ENCODE peak calls at places on chromosome 2, in four cellular contexts. One of them, this sample, is unnamed.

GRCh38 chr2:19541884-19542283 is 183.5 kb upstream of the OSR1 start:
- DNase-seq in GM12878: no peak
- DNase-seq in endothelial cell of umbilical vein: no peak
- DNase-seq in stomach: no peak
- DNase-seq in this sample: no peak

GRCh38 chr2:96404446-96405373 is 69.1 kb downstream of the NCAPH start:
- DNase-seq in GM12878: no peak
- DNase-seq in endothelial cell of umbilical vein: no peak
- DNase-seq in stomach: peak
- DNase-seq in this sample: no peak

GRCh38 chr2:21650566-21650965 is 526.8 kb downstream of the TDRD15 start:
- DNase-seq in GM12878: no peak
- DNase-seq in endothelial cell of umbilical vein: no peak
- DNase-seq in stomach: no peak
- DNase-seq in this sample: no peak

GRCh38 chr2:216300921-216301320 is 71.4 kb downstream of the MARCHF4 start:
- DNase-seq in GM12878: no peak
- DNase-seq in endothelial cell of umbilical vein: no peak
- DNase-seq in stomach: no peak
- DNase-seq in this sample: no peak

GRCh38 chr2:25131567-25132295 is 36.6 kb downstream of the POMC start:
- DNase-seq in GM12878: no peak
- DNase-seq in endothelial cell of umbilical vein: no peak
- DNase-seq in stomach: peak
- DNase-seq in this sample: no peak

GRCh38 chr2:45343618-45344017 is 267.4 kb downstream of the SRBD1 start:
- DNase-seq in GM12878: no peak
- DNase-seq in endothelial cell of umbilical vein: no peak
- DNase-seq in stomach: no peak
- DNase-seq in this sample: no peak

GRCh38 chr2:10225291-10226031 is 77.2 kb upstream of the HPCAL1 start:
- DNase-seq in GM12878: no peak
- DNase-seq in endothelial cell of umbilical vein: no peak
- DNase-seq in stomach: peak
- DNase-seq in this sample: no peak

GRCh38 chr2:179538406-179538805 is 273.8 kb upstream of the SESTD1 start:
- DNase-seq in GM12878: no peak
- DNase-seq in endothelial cell of umbilical vein: no peak
- DNase-seq in stomach: no peak
- DNase-seq in this sample: no peak

GRCh38 chr2:127086800-127087737 is 19.9 kb downstream of the BIN1 start:
- DNase-seq in GM12878: peak
- DNase-seq in endothelial cell of umbilical vein: peak
- DNase-seq in stomach: peak
- DNase-seq in this sample: no peak

GRCh38 chr2:86372641-86373502 is 35.4 kb upstream of the REEP1 start:
- DNase-seq in GM12878: no peak
- DNase-seq in endothelial cell of umbilical vein: peak
- DNase-seq in stomach: peak
- DNase-seq in this sample: no peak

GRCh38 chr2:17306706-17307105 is 211.5 kb downstream of the RAD51AP2 start:
- DNase-seq in GM12878: no peak
- DNase-seq in endothelial cell of umbilical vein: no peak
- DNase-seq in stomach: no peak
- DNase-seq in this sample: no peak

GRCh38 chr2:17309186-17309585 is 209.1 kb downstream of the RAD51AP2 start:
- DNase-seq in GM12878: no peak
- DNase-seq in endothelial cell of umbilical vein: no peak
- DNase-seq in stomach: no peak
- DNase-seq in this sample: no peak

GRCh38 chr2:17311771-17312511 is 206.3 kb downstream of the RAD51AP2 start:
- DNase-seq in GM12878: no peak
- DNase-seq in endothelial cell of umbilical vein: no peak
- DNase-seq in stomach: no peak
- DNase-seq in this sample: no peak

GRCh38 chr2:17311104-17311619 is 207.1 kb downstream of the RAD51AP2 start:
- DNase-seq in GM12878: no peak
- DNase-seq in endothelial cell of umbilical vein: no peak
- DNase-seq in stomach: no peak
- DNase-seq in this sample: no peak

GRCh38 chr2:17309741-17310339 is 208.4 kb downstream of the RAD51AP2 start:
- DNase-seq in GM12878: no peak
- DNase-seq in endothelial cell of umbilical vein: peak
- DNase-seq in stomach: peak
- DNase-seq in this sample: peak
- TF ChIP-seq CTCF in GM12878: peak
- TF ChIP-seq CTCF in endothelial cell of umbilical vein: peak
- TF ChIP-seq CTCF in stomach: peak
- TF ChIP-seq CTCF in this sample: peak

GRCh38 chr2:192139813-192140212 is 54.9 kb downstream of the TMEFF2 start:
- DNase-seq in GM12878: no peak
- DNase-seq in endothelial cell of umbilical vein: no peak
- DNase-seq in stomach: no peak
- DNase-seq in this sample: no peak

GRCh38 chr2:192140236-192140839 is 54.4 kb downstream of the TMEFF2 start:
- DNase-seq in GM12878: no peak
- DNase-seq in endothelial cell of umbilical vein: no peak
- DNase-seq in stomach: no peak
- DNase-seq in this sample: no peak

DNA sequence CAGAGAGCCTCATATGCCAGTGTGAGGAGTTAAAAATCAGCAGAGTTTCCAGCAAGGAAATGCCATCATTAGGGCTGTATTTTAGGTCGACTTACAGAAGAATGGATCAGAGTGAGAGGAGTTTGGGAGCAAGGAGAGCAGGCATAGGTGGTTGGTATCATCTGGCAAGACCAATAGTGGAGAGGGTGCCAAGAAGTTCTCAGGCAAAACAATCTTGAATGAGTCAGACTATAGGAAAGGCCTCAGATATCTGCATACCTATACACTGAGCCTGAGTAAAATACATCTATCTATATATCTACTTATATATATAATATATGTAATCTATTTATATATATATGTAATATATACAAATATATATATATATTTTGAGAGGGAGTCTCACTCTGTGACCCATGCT is 57.3 kb downstream of the TMEFF2 start:
- DNase-seq in GM12878: no peak
- DNase-seq in endothelial cell of umbilical vein: no peak
- DNase-seq in stomach: no peak
- DNase-seq in this sample: no peak
- TF ChIP-seq POLR2AphosphoS5 in GM12878: no peak
- TF ChIP-seq POLR2AphosphoS5 in endothelial cell of umbilical vein: no peak
- TF ChIP-seq POLR2AphosphoS5 in stomach: no peak
- TF ChIP-seq POLR2AphosphoS5 in this sample: no peak

DNA sequence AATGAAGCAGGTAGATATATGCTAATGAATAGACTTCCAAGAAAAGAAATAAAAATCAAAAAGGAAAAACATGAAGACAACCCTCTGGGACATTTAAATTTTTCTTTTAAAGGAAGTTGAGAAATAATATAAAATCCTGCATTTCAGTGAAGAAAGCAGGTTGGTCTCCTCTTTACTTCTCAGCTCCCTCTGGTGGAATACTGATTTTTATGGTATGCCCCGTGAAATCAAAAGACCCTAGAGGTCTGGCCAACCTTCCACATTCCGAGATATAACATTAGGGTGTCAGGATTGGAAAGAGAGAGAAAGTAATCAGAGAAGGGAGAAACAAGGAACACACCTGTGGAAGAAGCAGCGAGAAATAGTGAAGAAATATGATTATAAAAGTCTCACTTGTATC is 72.7 kb downstream of the DNER start:
- DNase-seq in GM12878: no peak
- DNase-seq in endothelial cell of umbilical vein: no peak
- DNase-seq in stomach: no peak
- DNase-seq in this sample: no peak
- TF ChIP-seq CTCF in GM12878: no peak
- TF ChIP-seq CTCF in endothelial cell of umbilical vein: no peak
- TF ChIP-seq CTCF in stomach: no peak
- TF ChIP-seq CTCF in this sample: no peak

GRCh38 chr2:238426568-238427434 is at the start of gene ASB1:
- DNase-seq in GM12878: peak
- DNase-seq in endothelial cell of umbilical vein: peak
- DNase-seq in stomach: peak
- DNase-seq in this sample: peak
- TF ChIP-seq POLR2AphosphoS5 in GM12878: peak
- TF ChIP-seq POLR2AphosphoS5 in endothelial cell of umbilical vein: peak
- TF ChIP-seq POLR2AphosphoS5 in stomach: peak
- TF ChIP-seq POLR2AphosphoS5 in this sample: peak

DNA sequence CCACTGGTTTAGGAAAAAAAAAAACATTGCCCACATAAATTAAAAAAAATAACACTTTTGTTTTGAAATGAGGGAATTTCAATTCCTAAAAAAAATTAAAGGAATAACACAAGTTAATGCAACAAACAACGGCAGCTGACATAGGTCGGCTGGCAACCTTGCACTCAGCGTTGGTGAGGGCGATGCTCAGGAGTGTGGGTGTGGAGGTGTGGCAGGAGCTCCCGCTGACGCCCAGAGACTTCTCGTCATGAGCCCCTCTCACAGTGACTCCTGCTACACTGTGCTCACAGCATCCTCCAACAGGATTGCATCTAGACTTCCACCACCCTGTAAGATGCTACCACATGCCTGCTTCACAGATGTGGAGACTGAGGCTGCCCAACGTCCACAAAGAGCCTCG is 150.3 kb upstream of the PXDN start:
- DNase-seq in GM12878: no peak
- DNase-seq in endothelial cell of umbilical vein: no peak
- DNase-seq in stomach: no peak
- DNase-seq in this sample: no peak
- TF ChIP-seq CTCF in GM12878: no peak
- TF ChIP-seq CTCF in endothelial cell of umbilical vein: no peak
- TF ChIP-seq CTCF in stomach: no peak
- TF ChIP-seq CTCF in this sample: no peak

This sample was measured in HL-60.